ENCODE peak calls at places on chromosome 18, in nine cellular contexts. O is endothelial cell of umbilical vein, B is kidney epithelial cell, A is left ventricle myocardium inferior, N is HCT116, E is coronary artery, C is hepatocyte, V is AG04449, J is mammary epithelial cell. L is an unnamed sample.

GRCh38 chr18:7205346-7205745 is 25.5 kb upstream of the LRRC30 start:
- DNase-seq in V (no peak), B (no peak), J (no peak), O (no peak), C (no peak), A (no peak), N (no peak), E (no peak), L (no peak)

GRCh38 chr18:23259701-23260661 is 124.7 kb downstream of the CABLES1 start:
- DNase-seq in E (peak), B (no peak), J (peak), O (peak), N (no peak), C (peak), V (peak), A (peak), L (no peak)

GRCh38 chr18:75203456-75204261 is 5.3 kb downstream of the PTGR3 start:
- DNase-seq in C (peak), J (peak), A (no peak), E (no peak), O (no peak), V (no peak), N (no peak), B (no peak), L (no peak)

GRCh38 chr18:23968638-23969037 is 45.9 kb upstream of the TTC39C start:
- DNase-seq in B (no peak), A (no peak), E (no peak), J (no peak), O (no peak), N (no peak), C (no peak), V (no peak), L (no peak)

GRCh38 chr18:55491606-55492005 is 96.4 kb downstream of the TCF4 start:
- DNase-seq in C (no peak), B (no peak), E (no peak), V (no peak), J (no peak), O (no peak), A (no peak), N (no peak), L (no peak)

GRCh38 chr18:26495267-26495666 is 53.1 kb downstream of the KCTD1 start:
- DNase-seq in J (no peak), O (no peak), E (no peak), A (no peak), N (no peak), V (no peak), B (no peak), C (no peak), L (no peak)

GRCh38 chr18:48576454-48576766 is 37.6 kb downstream of the CTIF start:
- DNase-seq in J (no peak), B (no peak), V (no peak), O (no peak), E (no peak), N (no peak), A (no peak), C (no peak), L (no peak)

GRCh38 chr18:79068946-79069791 is at the start of gene ATP9B:
- DNase-seq in C (peak), A (peak), B (peak), N (peak), E (peak), J (peak), O (peak), V (peak), L (peak)

GRCh38 chr18:57619881-57620280 is 1.8 kb downstream of the NARS1 start:
- DNase-seq in J (no peak), B (peak), V (no peak), E (no peak), N (no peak), C (no peak), O (no peak), A (no peak), L (no peak)

GRCh38 chr18:79714531-79715240 is 35.1 kb downstream of the CTDP1 start:
- DNase-seq in O (no peak), C (no peak), J (no peak), B (no peak), N (no peak), V (no peak), A (no peak), E (no peak), L (no peak)

GRCh38 chr18:26429535-26429934 is 118.8 kb downstream of the KCTD1 start:
- DNase-seq in B (peak), C (peak), A (no peak), E (no peak), N (peak), J (peak), O (no peak), V (peak), L (no peak)

GRCh38 chr18:55794288-55795052 is 206.5 kb upstream of the TCF4 start:
- DNase-seq in B (no peak), J (no peak), O (no peak), N (no peak), C (no peak), V (no peak), A (no peak), E (no peak), L (no peak)

GRCh38 chr18:78150590-78150989 is 829.0 kb upstream of the SALL3 start:
- DNase-seq in E (no peak), O (no peak), A (no peak), B (no peak), N (no peak), J (no peak), V (no peak), C (no peak), L (no peak)

GRCh38 chr18:38415811-38416210 is 850.2 kb upstream of the CELF4 start:
- DNase-seq in E (no peak), N (no peak), O (no peak), J (no peak), C (no peak), B (no peak), V (no peak), A (no peak), L (no peak)

GRCh38 chr18:62524443-62525200 is 1.8 kb downstream of the ZCCHC2 start:
- DNase-seq in A (peak), C (peak), V (no peak), N (no peak), E (peak), O (peak), B (no peak), J (peak), L (peak)

GRCh38 chr18:77635441-77635840 is 385.8 kb downstream of the GALR1 start:
- DNase-seq in V (no peak), B (no peak), J (no peak), C (no peak), N (no peak), A (peak), E (no peak), O (no peak), L (no peak)

GRCh38 chr18:10965104-10965503 is 184.3 kb downstream of the PIEZO2 start:
- DNase-seq in O (no peak), E (no peak), A (no peak), N (no peak), C (no peak), B (no peak), J (no peak), V (no peak), L (no peak)

GRCh38 chr18:10216809-10217208 is 237.6 kb upstream of the APCDD1 start:
- DNase-seq in B (no peak), O (no peak), N (no peak), J (no peak), E (no peak), A (no peak), C (no peak), V (no peak), L (no peak)

GRCh38 chr18:68826111-68826510 is 28.2 kb downstream of the CCDC102B start:
- DNase-seq in O (no peak), A (no peak), N (no peak), J (no peak), C (no peak), V (no peak), E (no peak), B (no peak), L (no peak)

GRCh38 chr18:3397031-3397750 is 52.8 kb upstream of the TGIF1 start:
- DNase-seq in O (no peak), N (no peak), V (no peak), A (no peak), J (peak), B (no peak), E (no peak), C (no peak), L (no peak)

GRCh38 chr18:63553117-63553516 is 10.9 kb downstream of the SERPINB12 start:
- DNase-seq in C (peak), V (peak), J (peak), O (no peak), B (peak), N (peak), A (no peak), E (no peak), L (no peak)

GRCh38 chr18:10842821-10843220 is 306.5 kb downstream of the PIEZO2 start:
- DNase-seq in V (no peak), A (no peak), O (no peak), N (no peak), C (no peak), E (no peak), B (no peak), J (no peak), L (no peak)

DNA sequence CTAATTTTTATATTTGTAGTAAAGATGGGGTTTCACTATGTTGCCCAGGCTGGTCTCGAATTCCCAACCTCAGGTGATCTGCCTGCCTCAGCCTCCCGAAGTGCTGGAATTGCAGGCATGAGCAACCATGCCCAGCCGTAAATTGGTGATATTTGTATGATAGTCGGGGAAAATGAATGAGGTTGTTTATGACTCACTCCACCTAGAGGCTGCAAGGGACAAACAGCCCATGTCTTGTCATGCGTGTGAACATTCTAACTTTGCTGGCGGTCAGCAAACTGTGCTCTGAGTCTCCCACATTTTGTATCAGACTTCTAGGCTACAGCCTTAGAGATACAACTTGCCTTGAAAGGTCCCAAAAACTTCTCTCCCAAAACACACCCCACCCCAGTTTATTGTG is 133.5 kb upstream of the DTNA start:
- DNase-seq in J (no peak), B (no peak), A (no peak), E (no peak), C (no peak), V (no peak), O (no peak), N (no peak), L (no peak)
- TF ChIP-seq CTCF in J (no peak), B (no peak), A (no peak), E (no peak), C (no peak), V (no peak), O (no peak), N (no peak), L (no peak)

DNA sequence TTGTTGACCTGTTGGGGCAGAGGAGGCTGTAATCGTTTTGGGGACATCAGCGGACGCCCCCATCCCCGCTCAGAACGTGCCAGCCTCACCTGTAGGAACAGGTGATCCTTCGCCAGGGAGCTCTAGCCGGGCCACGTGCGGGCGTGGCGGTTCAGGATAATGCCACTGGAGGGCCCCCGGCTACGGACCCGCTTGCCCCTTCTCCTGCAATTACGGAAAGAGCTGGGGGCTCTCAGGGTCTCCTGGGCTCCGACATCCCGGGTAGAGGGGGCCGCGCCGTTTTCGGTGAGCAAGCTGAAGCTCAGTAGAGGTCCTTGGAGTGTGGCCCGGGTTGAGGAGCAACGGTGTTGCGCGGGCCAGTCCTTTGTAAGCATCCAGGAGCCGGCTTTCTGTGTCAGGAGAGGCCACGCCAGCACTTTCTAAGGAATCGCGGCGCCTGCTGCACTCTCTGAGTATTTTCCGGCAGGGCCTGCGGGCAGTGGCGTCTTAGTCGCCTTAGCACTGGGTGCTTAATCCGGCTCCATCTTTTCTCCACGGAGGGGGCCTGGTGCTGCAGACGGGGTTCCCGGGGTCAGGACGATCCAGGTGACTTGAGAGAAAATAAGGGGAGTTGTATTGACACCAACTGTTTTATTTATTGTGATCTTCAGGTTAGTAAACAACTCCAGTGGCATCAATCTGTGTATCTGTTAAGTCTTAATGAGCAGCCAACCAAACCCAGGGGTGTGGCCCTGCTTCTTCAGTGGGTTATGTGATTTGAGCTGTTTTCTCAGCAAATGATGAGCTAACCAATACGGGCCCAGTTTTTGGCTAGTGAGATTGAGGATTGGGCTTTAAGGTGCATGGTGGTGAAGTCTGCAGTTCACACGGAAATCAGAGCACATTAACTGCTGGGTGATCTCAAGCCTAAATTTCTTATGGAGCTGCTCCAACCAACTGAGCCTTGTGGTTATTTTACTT is 1.9 kb downstream of the MTCL1 start:
- DNase-seq in C (peak), E (no peak), J (peak), O (peak), A (no peak), V (no peak), B (no peak), N (no peak), L (no peak)
- TF ChIP-seq CTCF in C (peak), E (no peak), J (peak), O (peak), A (peak), V (peak), B (peak), N (no peak), L (peak)

DNA sequence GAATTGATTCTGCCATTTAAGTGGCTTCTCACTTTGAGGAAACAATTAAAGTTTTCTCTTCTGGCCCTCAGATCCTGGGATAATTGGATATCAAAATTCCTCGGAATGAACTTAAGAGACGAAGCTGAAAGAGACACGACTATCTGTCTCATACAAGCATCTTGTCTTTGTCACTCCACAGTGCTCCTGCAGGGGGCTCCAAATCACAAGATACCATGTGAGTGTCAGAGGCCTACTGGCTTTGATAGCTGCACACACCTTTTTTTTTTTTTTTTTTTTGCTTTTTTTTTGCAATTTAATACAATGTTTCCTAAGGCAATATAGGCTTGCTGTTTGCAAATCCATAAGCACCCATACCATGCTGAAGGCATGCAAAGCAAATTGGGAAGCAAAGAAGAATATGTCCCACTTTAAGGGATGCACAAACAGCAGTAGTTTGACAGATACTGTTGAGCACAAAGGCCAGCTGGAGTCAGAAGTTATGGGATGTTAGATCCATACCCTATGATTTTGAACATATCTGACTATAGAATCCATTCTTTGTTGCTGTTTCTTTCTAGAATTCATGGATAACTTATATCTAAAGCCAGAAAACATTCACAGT is 109.0 kb upstream of the CBLN2 start:
- DNase-seq in B (peak), A (no peak), V (no peak), O (peak), C (peak), J (peak), E (no peak), N (no peak), L (peak)
- TF ChIP-seq CTCF in B (peak), A (peak), V (no peak), O (peak), C (peak), J (peak), E (no peak), N (no peak), L (peak)

DNA sequence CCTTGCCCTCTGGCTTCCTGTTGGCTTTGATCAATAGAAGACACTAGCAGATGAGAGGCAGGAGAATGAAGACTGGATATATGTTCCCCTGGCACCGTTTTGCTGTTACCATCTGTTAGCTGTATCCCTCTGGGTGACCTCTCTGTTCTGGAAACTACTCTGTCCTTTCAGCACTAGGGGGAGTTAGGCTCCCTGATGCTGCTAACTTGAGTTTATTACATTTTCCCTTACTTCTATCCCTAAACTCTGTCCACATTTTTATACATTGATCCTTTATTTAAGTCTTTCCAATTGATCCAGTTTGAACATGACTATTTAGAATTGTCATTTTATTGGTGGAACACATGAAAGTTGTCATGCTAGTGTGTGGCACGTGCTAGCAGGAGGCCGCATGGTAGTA is 1014.3 kb upstream of the CDH2 start:
- DNase-seq in B (no peak), C (no peak), J (peak), O (peak), E (no peak), A (no peak), N (no peak), V (no peak), L (no peak)
- TF ChIP-seq CTCF in B (peak), C (peak), J (peak), O (peak), E (no peak), A (no peak), N (no peak), V (peak), L (no peak)

GRCh38 chr18:59273936-59274928 is 978 bp upstream of the RAX start:
- DNase-seq in A (no peak), O (no peak), N (no peak), J (no peak), B (no peak), C (no peak), V (no peak), E (no peak), L (no peak)

GRCh38 chr18:59272221-59272888 is 899 bp downstream of the RAX start:
- DNase-seq in V (no peak), A (no peak), E (no peak), O (no peak), N (no peak), C (no peak), J (no peak), B (no peak), L (no peak)

GRCh38 chr18:59275406-59275949 is 2.2 kb upstream of the RAX start:
- DNase-seq in O (no peak), N (no peak), C (no peak), A (no peak), E (no peak), B (no peak), V (no peak), J (no peak), L (no peak)

GRCh38 chr18:59271606-59272220 is 1.5 kb downstream of the RAX start:
- DNase-seq in B (no peak), E (no peak), C (no peak), N (no peak), J (no peak), O (no peak), V (no peak), A (no peak), L (no peak)

DNA sequence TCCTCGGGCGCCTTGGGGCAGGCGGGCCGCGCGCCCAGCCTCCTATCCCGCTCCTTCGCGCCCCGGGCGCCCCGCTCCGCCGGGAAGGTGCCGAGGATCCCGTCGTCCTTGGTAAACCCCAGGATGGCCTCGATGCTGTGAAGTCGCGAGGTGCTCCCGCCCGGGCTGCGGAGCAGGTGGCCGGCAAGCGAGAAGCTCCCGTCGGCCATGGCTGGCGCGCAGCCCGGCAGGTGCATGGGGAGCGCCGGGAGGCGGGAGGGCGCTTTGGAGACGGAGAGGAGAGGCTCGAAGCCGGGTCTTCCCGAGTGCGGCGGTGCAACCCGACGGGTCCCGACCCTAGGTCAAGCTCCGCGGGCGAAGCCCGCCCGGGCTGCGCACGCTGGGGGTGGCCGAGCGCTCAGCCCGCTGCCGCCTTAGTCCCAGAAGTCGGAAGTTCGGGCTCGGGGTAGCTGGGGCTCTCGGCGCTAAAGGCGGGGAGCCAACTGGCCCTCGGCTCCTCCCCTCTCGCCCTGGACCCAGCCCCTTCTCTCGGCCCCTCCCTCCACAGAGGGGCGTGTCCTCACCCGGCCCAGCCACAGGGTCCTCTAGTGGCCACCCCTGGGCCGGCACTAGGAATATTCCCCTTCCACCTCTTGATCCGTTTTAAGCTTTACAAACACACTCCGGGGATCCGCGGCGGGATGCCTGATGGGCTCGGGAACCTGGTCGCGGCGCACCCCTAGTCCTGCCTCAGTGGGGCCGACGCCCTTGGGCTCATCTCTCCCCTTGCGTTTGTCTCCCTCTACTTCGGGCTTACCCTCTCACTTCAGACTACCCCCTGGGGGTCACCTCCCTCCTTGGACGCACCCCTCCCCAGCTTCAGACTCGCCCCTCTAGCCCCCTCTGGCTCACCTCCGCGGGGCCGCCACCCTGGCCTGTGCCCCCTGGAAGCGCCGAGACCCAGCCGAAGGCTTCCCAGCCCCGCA is at the start of gene RAX:
- DNase-seq in N (no peak), B (no peak), O (peak), A (no peak), V (no peak), J (no peak), E (no peak), C (peak), L (no peak)
- TF ChIP-seq CTCF in N (no peak), B (peak), O (peak), A (no peak), V (peak), J (no peak), E (no peak), C (peak), L (peak)

GRCh38 chr18:12531747-12532146 is 124.0 kb downstream of the PRELID3A start:
- DNase-seq in J (no peak), O (no peak), V (no peak), B (no peak), C (no peak), A (no peak), E (no peak), N (no peak), L (no peak)
- TF ChIP-seq CTCF in J (no peak), O (no peak), V (no peak), B (no peak), C (no peak), A (no peak), E (no peak), N (no peak), L (no peak)

GRCh38 chr18:658947-659533 is 1.6 kb downstream of the TYMS start:
- DNase-seq in E (no peak), O (no peak), C (no peak), B (no peak), N (no peak), J (no peak), A (no peak), V (no peak), L (no peak)
- TF ChIP-seq CTCF in E (no peak), O (no peak), C (no peak), B (no peak), N (no peak), J (no peak), A (no peak), V (no peak), L (no peak)